ENCODE peak calls at places on chromosomes 2 and 18, in nine cellular contexts. D, S, W, Z, J, X, P, Y and M are unnamed samples.

GRCh38 chr18:10343778-10344177 is 110.7 kb upstream of the APCDD1 start:
- DNase-seq in D (no peak), S (no peak), W (no peak), Z (no peak), J (no peak), X (no peak), P (no peak), Y (no peak), M (no peak)

GRCh38 chr2:67290451-67290991 is 106.6 kb upstream of the ETAA1 start:
- DNase-seq in D (peak), S (peak), W (peak), Z (peak), J (no peak), X (no peak), P (no peak), Y (no peak), M (no peak)

GRCh38 chr2:235990344-235990743 is 177.8 kb downstream of the GBX2 start:
- DNase-seq in D (no peak), S (no peak), W (no peak), Z (no peak), J (no peak), X (no peak), P (no peak), Y (no peak), M (no peak)

GRCh38 chr2:38440655-38441054 is 63.6 kb upstream of the ATL2 start:
- DNase-seq in D (no peak), S (no peak), W (no peak), Z (no peak), J (no peak), X (peak), P (no peak), Y (no peak), M (no peak)

GRCh38 chr2:8058652-8059051 is 623.2 kb upstream of the ID2 start:
- DNase-seq in D (no peak), S (no peak), W (no peak), Z (no peak), J (no peak), X (no peak), P (no peak), Y (no peak), M (no peak)

GRCh38 chr2:240387325-240387668 is 48.2 kb upstream of the GPC1 start:
- DNase-seq in D (no peak), S (no peak), W (no peak), Z (no peak), J (no peak), X (no peak), P (no peak), Y (no peak), M (no peak)

GRCh38 chr2:67650292-67651133 is 253.4 kb downstream of the ETAA1 start:
- DNase-seq in D (peak), S (peak), W (peak), Z (peak), J (no peak), X (no peak), P (no peak), Y (peak), M (peak)

GRCh38 chr2:96961551-96961950 is 24.8 kb downstream of the FAM178B start:
- DNase-seq in D (no peak), S (no peak), W (no peak), Z (no peak), J (no peak), X (no peak), P (no peak), Y (no peak), M (no peak)

GRCh38 chr2:164190700-164191099 is 430.6 kb downstream of the GRB14 start:
- DNase-seq in D (no peak), S (no peak), W (no peak), Z (no peak), J (no peak), X (no peak), P (no peak), Y (no peak), M (no peak)

GRCh38 chr2:234111523-234111922 is 61.0 kb downstream of the SPP2 start:
- DNase-seq in D (peak), S (peak), W (no peak), Z (peak), J (no peak), X (no peak), P (no peak), Y (no peak), M (no peak)

GRCh38 chr2:62461017-62461553 is 44.9 kb downstream of the TMEM17 start:
- DNase-seq in D (no peak), S (no peak), W (no peak), Z (no peak), J (no peak), X (no peak), P (no peak), Y (no peak), M (no peak)

GRCh38 chr2:54381293-54381692 is 74.8 kb upstream of the SPTBN1 start:
- DNase-seq in D (no peak), S (no peak), W (no peak), Z (no peak), J (no peak), X (no peak), P (no peak), Y (no peak), M (no peak)

GRCh38 chr2:239163306-239164070 is 237.3 kb downstream of the HDAC4 start:
- DNase-seq in D (no peak), S (no peak), W (no peak), Z (no peak), J (no peak), X (no peak), P (no peak), Y (no peak), M (no peak)

GRCh38 chr2:39541011-39541930 is 104.2 kb upstream of the MAP4K3 start:
- DNase-seq in D (no peak), S (no peak), W (no peak), Z (peak), J (no peak), X (no peak), P (no peak), Y (no peak), M (no peak)

GRCh38 chr18:58808349-58808748 is 56.3 kb upstream of the ZNF532 start:
- DNase-seq in D (no peak), S (no peak), W (no peak), Z (no peak), J (no peak), X (no peak), P (no peak), Y (no peak), M (no peak)

GRCh38 chr2:69957970-69958369 is 3.5 kb downstream of the ASPRV1 start:
- DNase-seq in D (no peak), S (no peak), W (peak), Z (no peak), J (no peak), X (peak), P (no peak), Y (no peak), M (no peak)

GRCh38 chr18:37122877-37123276 is 293.9 kb downstream of the KIAA1328 start:
- DNase-seq in D (peak), S (no peak), W (peak), Z (no peak), J (no peak), X (no peak), P (no peak), Y (no peak), M (no peak)

GRCh38 chr2:118130385-118130784 is 42.1 kb downstream of the INSIG2 start:
- DNase-seq in D (no peak), S (no peak), W (no peak), Z (no peak), J (no peak), X (no peak), P (no peak), Y (no peak), M (no peak)

GRCh38 chr2:234437642-234438321 is 59.1 kb downstream of the ARL4C start:
- DNase-seq in D (no peak), S (no peak), W (no peak), Z (no peak), J (no peak), X (peak), P (no peak), Y (peak), M (no peak)

GRCh38 chr2:45928946-45929345 is 277.5 kb downstream of the PRKCE start:
- DNase-seq in D (no peak), S (no peak), W (no peak), Z (no peak), J (no peak), X (no peak), P (no peak), Y (no peak), M (no peak)

GRCh38 chr2:216694201-216694825 is 1.0 kb downstream of the IGFBP5 start:
- DNase-seq in D (peak), S (peak), W (no peak), Z (peak), J (no peak), X (peak), P (peak), Y (peak), M (no peak)

GRCh38 chr18:43805646-43806194 is 528.4 kb upstream of the SYT4 start:
- DNase-seq in D (peak), S (no peak), W (peak), Z (peak), J (no peak), X (no peak), P (no peak), Y (peak), M (no peak)

GRCh38 chr2:100427627-100428258 is 10.3 kb upstream of the CHST10 start:
- DNase-seq in D (peak), S (peak), W (peak), Z (peak), J (peak), X (peak), P (peak), Y (no peak), M (peak)

GRCh38 chr18:23071285-23071684 is 64.0 kb upstream of the CABLES1 start:
- DNase-seq in D (peak), S (peak), W (no peak), Z (no peak), J (peak), X (no peak), P (no peak), Y (no peak), M (no peak)

GRCh38 chr2:44777542-44777941 is 164.0 kb upstream of the SIX3 start:
- DNase-seq in D (no peak), S (peak), W (no peak), Z (peak), J (no peak), X (peak), P (peak), Y (peak), M (no peak)

GRCh38 chr18:44564922-44565321 is 115.8 kb upstream of the SETBP1 start:
- DNase-seq in D (peak), S (peak), W (no peak), Z (peak), J (no peak), X (no peak), P (no peak), Y (no peak), M (no peak)

GRCh38 chr2:141940709-141941108 is 190.1 kb downstream of the LRP1B start:
- DNase-seq in D (no peak), S (no peak), W (no peak), Z (no peak), J (no peak), X (no peak), P (no peak), Y (no peak), M (no peak)

GRCh38 chr2:100058014-100058310 is 84.4 kb downstream of the AFF3 start:
- DNase-seq in D (peak), S (peak), W (no peak), Z (peak), J (no peak), X (no peak), P (no peak), Y (no peak), M (no peak)

GRCh38 chr18:56172527-56172926 is 465.9 kb downstream of the TXNL1 start:
- DNase-seq in D (no peak), S (no peak), W (no peak), Z (no peak), J (no peak), X (no peak), P (no peak), Y (no peak), M (no peak)

GRCh38 chr2:119255760-119256573 is 32.3 kb downstream of the STEAP3 start:
- DNase-seq in D (peak), S (peak), W (peak), Z (peak), J (no peak), X (no peak), P (peak), Y (no peak), M (no peak)

GRCh38 chr18:62458346-62458745 is 64.5 kb upstream of the ZCCHC2 start:
- DNase-seq in D (no peak), S (no peak), W (no peak), Z (no peak), J (no peak), X (peak), P (no peak), Y (no peak), M (no peak)

GRCh38 chr2:3454802-3455201 is 64.5 kb downstream of the ADI1 start:
- DNase-seq in D (no peak), S (no peak), W (no peak), Z (no peak), J (no peak), X (no peak), P (no peak), Y (no peak), M (peak)

GRCh38 chr2:200399046-200399445 is 92.6 kb downstream of the SPATS2L start:
- DNase-seq in D (peak), S (peak), W (no peak), Z (peak), J (no peak), X (no peak), P (no peak), Y (no peak), M (no peak)

GRCh38 chr2:160245614-160246156 is 45.6 kb upstream of the ITGB6 start:
- DNase-seq in D (no peak), S (no peak), W (no peak), Z (no peak), J (no peak), X (no peak), P (no peak), Y (no peak), M (no peak)

GRCh38 chr2:118146315-118147283 is 58.3 kb downstream of the INSIG2 start:
- DNase-seq in D (no peak), S (no peak), W (no peak), Z (no peak), J (no peak), X (no peak), P (no peak), Y (no peak), M (no peak)

GRCh38 chr2:101064868-101065549 is 62.9 kb downstream of the RPL31 start:
- DNase-seq in D (peak), S (peak), W (no peak), Z (peak), J (no peak), X (peak), P (no peak), Y (no peak), M (no peak)